ENCODE peak calls at places on chromosomes 12 and 14, in ten cellular contexts. S, R, L, A, F, K, N, W, X and Y are unnamed samples.

GRCh38 chr12:121626853-121627623 is 708 bp downstream of the ORAI1 start:
- DNase-seq in X (peak), L (peak), W (peak), F (peak), S (peak), R (peak), K (peak), A (peak), N (peak), Y (peak)

GRCh38 chr12:111841750-111842555 is at the start of gene MAPKAPK5:
- DNase-seq in R (peak), A (peak), N (peak), W (peak), L (peak), S (peak), X (peak), K (peak), F (peak), Y (peak)

GRCh38 chr14:98580131-98580678 is 691.8 kb downstream of the BCL11B start:
- DNase-seq in X (peak), S (no peak), F (no peak), L (no peak), R (no peak), N (no peak), W (no peak), K (no peak), A (no peak), Y (peak)

GRCh38 chr12:27297576-27297975 is 35.1 kb upstream of the BMAL2 start:
- DNase-seq in R (no peak), K (no peak), N (no peak), L (no peak), F (no peak), S (no peak), X (no peak), W (no peak), A (no peak), Y (no peak)

GRCh38 chr12:122851820-122852219 is 16.6 kb downstream of the HIP1R start:
- DNase-seq in S (no peak), N (no peak), R (no peak), F (peak), X (no peak), K (no peak), A (no peak), W (peak), L (no peak), Y (no peak)

GRCh38 chr14:93788557-93789365 is 476 bp upstream of the PRIMA1 start:
- DNase-seq in S (peak), R (peak), W (peak), L (peak), K (peak), F (no peak), A (peak), N (no peak), X (peak), Y (peak)

GRCh38 chr14:63204407-63205280 is at the start of gene RHOJ:
- DNase-seq in S (no peak), A (peak), L (peak), N (no peak), X (peak), F (no peak), R (peak), K (peak), W (peak), Y (peak)

GRCh38 chr14:35814371-35815005 is 5.4 kb upstream of the RALGAPA1 start:
- DNase-seq in N (peak), L (peak), F (no peak), R (peak), W (peak), X (peak), S (no peak), K (peak), A (no peak), Y (peak)

GRCh38 chr12:19154696-19155095 is 25.2 kb downstream of the PLEKHA5 start:
- DNase-seq in X (no peak), L (no peak), F (no peak), R (no peak), W (no peak), A (no peak), N (no peak), S (no peak), K (no peak), Y (no peak)

GRCh38 chr12:49413796-49414195 is 46.5 kb downstream of the SPATS2 start:
- DNase-seq in N (no peak), A (no peak), W (no peak), R (no peak), X (no peak), S (no peak), F (peak), K (no peak), L (no peak), Y (no peak)

GRCh38 chr12:104816845-104817503 is 141.1 kb downstream of the SLC41A2 start:
- DNase-seq in F (peak), N (no peak), S (no peak), W (no peak), A (no peak), X (no peak), K (no peak), L (no peak), R (no peak), Y (no peak)

GRCh38 chr14:37147310-37147875 is 25.0 kb downstream of the SLC25A21 start:
- DNase-seq in X (no peak), F (no peak), L (no peak), N (no peak), R (no peak), K (no peak), S (no peak), W (no peak), A (no peak), Y (no peak)

GRCh38 chr12:8501720-8502119 is 11.6 kb upstream of the CLEC4D start:
- DNase-seq in F (no peak), L (no peak), S (no peak), X (no peak), K (no peak), A (no peak), N (no peak), R (no peak), W (no peak), Y (no peak)

GRCh38 chr12:96201272-96202227 is 7.4 kb downstream of the ELK3 start:
- DNase-seq in W (no peak), S (no peak), X (no peak), N (no peak), A (no peak), L (no peak), R (no peak), F (no peak), K (no peak), Y (no peak)

GRCh38 chr14:72781476-72782181 is 112.3 kb downstream of the DPF3 start:
- DNase-seq in R (no peak), N (no peak), S (no peak), L (no peak), F (peak), W (no peak), A (no peak), X (no peak), K (no peak), Y (no peak)

GRCh38 chr14:101719045-101719645 is 42.4 kb upstream of the PPP2R5C start:
- DNase-seq in X (no peak), L (no peak), W (no peak), S (no peak), N (no peak), F (no peak), R (no peak), A (no peak), K (no peak), Y (no peak)

GRCh38 chr14:81829447-81829846 is 295.8 kb upstream of the SEL1L start:
- DNase-seq in K (no peak), N (no peak), R (no peak), S (no peak), F (no peak), X (no peak), A (peak), L (no peak), W (no peak), Y (no peak)

GRCh38 chr12:32478166-32478565 is 78.8 kb downstream of the FGD4 start:
- DNase-seq in L (no peak), S (no peak), K (no peak), A (no peak), R (no peak), F (no peak), N (no peak), X (no peak), W (no peak), Y (no peak)

GRCh38 chr14:103058209-103059055 is 1.1 kb upstream of the CDC42BPB start:
- DNase-seq in R (no peak), A (peak), K (no peak), S (no peak), L (no peak), W (peak), F (no peak), X (peak), N (no peak), Y (no peak)

GRCh38 chr14:61526405-61527312 is 168.7 kb upstream of the HIF1A start:
- DNase-seq in R (no peak), A (peak), F (no peak), N (no peak), K (peak), S (no peak), X (no peak), W (no peak), L (no peak), Y (no peak)

GRCh38 chr14:49303952-49304516 is 282.1 kb downstream of the RPS29 start:
- DNase-seq in L (no peak), S (no peak), W (no peak), R (peak), N (no peak), F (no peak), K (peak), A (no peak), X (peak), Y (peak)

GRCh38 chr12:65171073-65171472 is 1.7 kb downstream of the LEMD3 start:
- DNase-seq in A (no peak), K (no peak), X (no peak), W (no peak), F (no peak), S (no peak), R (no peak), N (no peak), L (no peak), Y (no peak)

GRCh38 chr14:99537399-99537798 is 56.2 kb downstream of the CCNK start:
- DNase-seq in L (no peak), K (no peak), R (no peak), N (no peak), S (no peak), F (peak), W (no peak), X (no peak), A (peak), Y (peak)

GRCh38 chr12:78981-79380 is 12.4 kb downstream of the IQSEC3 start:
- DNase-seq in K (no peak), W (no peak), F (no peak), R (peak), L (no peak), A (no peak), N (no peak), X (no peak), S (no peak), Y (no peak)

GRCh38 chr14:31927348-31927826 is 149.7 kb upstream of the ARHGAP5 start:
- DNase-seq in S (no peak), K (no peak), R (peak), L (no peak), N (no peak), F (peak), X (peak), A (peak), W (no peak), Y (peak)

GRCh38 chr12:47964102-47964723 is 817 bp downstream of the TMEM106C start:
- DNase-seq in A (no peak), L (peak), F (no peak), R (peak), K (no peak), N (no peak), W (peak), S (no peak), X (no peak), Y (peak)

GRCh38 chr14:105519946-105520698 is 6.3 kb upstream of the TMEM121 start:
- DNase-seq in S (no peak), F (no peak), X (no peak), W (no peak), A (peak), N (no peak), R (no peak), L (no peak), K (no peak), Y (no peak)

GRCh38 chr14:75259946-75260545 is 18.6 kb upstream of the FOS start:
- DNase-seq in L (no peak), X (no peak), A (no peak), F (no peak), R (no peak), K (no peak), N (no peak), S (no peak), W (no peak), Y (no peak)

GRCh38 chr14:78182722-78183121 is 12.5 kb downstream of the NRXN3 start:
- DNase-seq in W (no peak), N (no peak), L (peak), F (no peak), R (no peak), S (no peak), A (no peak), K (peak), X (no peak), Y (no peak)

GRCh38 chr14:103748539-103748867 is 32.9 kb downstream of the ZFYVE21 start:
- DNase-seq in N (no peak), X (no peak), L (no peak), K (no peak), W (no peak), R (no peak), F (no peak), A (no peak), S (no peak), Y (no peak)

GRCh38 chr12:118618695-118619094 is 242.3 kb downstream of the SUDS3 start:
- DNase-seq in L (no peak), K (no peak), F (no peak), S (no peak), X (no peak), R (no peak), W (no peak), A (no peak), N (no peak), Y (peak)

GRCh38 chr12:108939594-108939993 is 59.7 kb downstream of the DAO start:
- DNase-seq in X (no peak), N (no peak), S (no peak), W (no peak), F (peak), K (no peak), A (no peak), L (no peak), R (peak), Y (peak)

GRCh38 chr12:106715582-106715981 is 58.9 kb upstream of the RIC8B start:
- DNase-seq in X (no peak), L (no peak), R (no peak), S (no peak), W (no peak), N (no peak), K (no peak), A (no peak), F (no peak), Y (no peak)